ENCODE peak calls at places on chromosomes 1 and 21, in six cellular contexts. I is heart left ventricle, E is A549, X is ovary, C is body of pancreas, L is HCT116. B is an unnamed sample.

GRCh38 chr1:191498318-191498717 is 659.9 kb upstream of the RGS18 start:
- DNase-seq in I (no peak), E (no peak), X (no peak), C (no peak), L (no peak), B (no peak)

GRCh38 chr1:217134857-217135568 is 411.8 kb upstream of the ESRRG start:
- DNase-seq in I (no peak), E (no peak), X (no peak), C (peak), L (no peak), B (no peak)

GRCh38 chr1:203328714-203329122 is 22.2 kb downstream of the FMOD start:
- DNase-seq in I (no peak), E (no peak), X (no peak), C (peak), L (no peak), B (no peak)

GRCh38 chr1:55813619-55814018 is 598.5 kb upstream of the USP24 start:
- DNase-seq in I (peak), E (no peak), X (peak), C (peak), L (no peak), B (peak)

GRCh38 chr1:114753143-114753542 is 4.6 kb downstream of the CSDE1 start:
- DNase-seq in I (no peak), E (no peak), X (no peak), C (no peak), L (no peak), B (no peak)

GRCh38 chr1:212366901-212367300 is 47.8 kb downstream of the PACC1 start:
- DNase-seq in I (no peak), E (no peak), X (no peak), C (no peak), L (no peak), B (no peak)

GRCh38 chr1:155940531-155940992 is 876 bp upstream of the RXFP4 start:
- DNase-seq in I (peak), E (no peak), X (peak), C (peak), L (no peak), B (no peak)

GRCh38 chr1:88061106-88061829 is 622.8 kb upstream of the PKN2 start:
- DNase-seq in I (no peak), E (peak), X (no peak), C (peak), L (peak), B (peak)

GRCh38 chr1:16421201-16421600 is 16.0 kb downstream of the SPATA21 start:
- DNase-seq in I (no peak), E (no peak), X (no peak), C (no peak), L (no peak), B (no peak)

GRCh38 chr1:29803486-29803885 is 567.2 kb downstream of the PTPRU start:
- DNase-seq in I (no peak), E (no peak), X (no peak), C (no peak), L (no peak), B (peak)

GRCh38 chr1:57844382-57844980 is 420.6 kb upstream of the DAB1 start:
- DNase-seq in I (no peak), E (no peak), X (no peak), C (no peak), L (no peak), B (no peak)

GRCh38 chr1:164466429-164466828 is 92.6 kb upstream of the PBX1 start:
- DNase-seq in I (no peak), E (no peak), X (no peak), C (no peak), L (no peak), B (no peak)

GRCh38 chr1:232568331-232568852 is 61.5 kb downstream of the SIPA1L2 start:
- DNase-seq in I (no peak), E (no peak), X (no peak), C (no peak), L (no peak), B (no peak)

GRCh38 chr1:70633004-70633403 is 221.9 kb downstream of the CTH start:
- DNase-seq in I (no peak), E (no peak), X (no peak), C (no peak), L (no peak), B (no peak)

GRCh38 chr21:44440241-44441040 is 14.9 kb upstream of the LRRC3 start:
- DNase-seq in I (no peak), E (no peak), X (no peak), C (no peak), L (no peak), B (no peak)

GRCh38 chr1:24254783-24255182 is 64.4 kb upstream of the GRHL3 start:
- DNase-seq in I (no peak), E (no peak), X (no peak), C (no peak), L (peak), B (no peak)

GRCh38 chr1:214143015-214143775 is 137.8 kb upstream of the SMYD2 start:
- DNase-seq in I (no peak), E (no peak), X (no peak), C (no peak), L (no peak), B (no peak)

GRCh38 chr1:42767510-42767924 is 468 bp downstream of the C1orf50 start:
- DNase-seq in I (no peak), E (peak), X (no peak), C (no peak), L (no peak), B (no peak)

GRCh38 chr1:180563013-180563827 is 4.5 kb downstream of the OVAAL start:
- DNase-seq in I (no peak), E (peak), X (no peak), C (no peak), L (no peak), B (no peak)

GRCh38 chr21:18493420-18493819 is 89.8 kb upstream of the TMPRSS15 start:
- DNase-seq in I (no peak), E (no peak), X (no peak), C (no peak), L (no peak), B (no peak)

GRCh38 chr1:75855010-75855409 is 58.3 kb downstream of the MSH4 start:
- DNase-seq in I (no peak), E (no peak), X (no peak), C (no peak), L (peak), B (no peak)

GRCh38 chr1:205259998-205260397 is 32.3 kb downstream of the TMCC2 start:
- DNase-seq in I (no peak), E (no peak), X (no peak), C (no peak), L (no peak), B (no peak)

GRCh38 chr1:229272164-229273158 is 1.6 kb downstream of the RAB4A start:
- DNase-seq in I (no peak), E (no peak), X (no peak), C (peak), L (no peak), B (no peak)

GRCh38 chr1:216732121-216732520 is 8.9 kb upstream of the ESRRG start:
- DNase-seq in I (no peak), E (no peak), X (no peak), C (no peak), L (no peak), B (no peak)

GRCh38 chr1:40849801-40850592 is 12.2 kb downstream of the CITED4 start:
- DNase-seq in I (peak), E (peak), X (peak), C (peak), L (peak), B (peak)

GRCh38 chr1:168918860-168919741 is 187.4 kb upstream of the ATP1B1 start:
- DNase-seq in I (no peak), E (no peak), X (no peak), C (no peak), L (no peak), B (no peak)

GRCh38 chr1:41724248-41724647 is 194.5 kb downstream of the HIVEP3 start:
- DNase-seq in I (no peak), E (no peak), X (no peak), C (no peak), L (no peak), B (no peak)

DNA sequence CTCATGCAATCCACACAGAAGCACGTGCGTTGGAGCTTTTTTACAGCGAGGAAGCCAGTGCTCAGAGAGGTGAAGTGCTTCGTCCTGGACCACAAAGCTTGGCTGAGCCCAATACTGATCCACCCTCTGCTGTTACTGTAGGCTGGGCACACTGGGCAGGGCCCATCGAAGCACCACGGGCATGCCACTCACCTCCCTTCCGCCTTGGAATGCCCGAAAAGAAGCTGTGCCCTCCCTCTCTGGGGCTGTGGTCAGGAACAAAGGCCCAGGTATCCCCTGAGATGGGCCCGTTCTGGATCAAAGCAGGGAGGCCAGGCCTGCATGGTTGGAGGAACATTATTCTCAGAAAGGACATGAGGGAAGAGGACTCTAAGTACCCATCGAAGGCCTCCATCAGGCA is 206.7 kb upstream of the C1orf174 start:
- DNase-seq in I (no peak), E (no peak), X (no peak), C (no peak), L (no peak), B (no peak)
- H3K4me3 ChIP-seq in I (no peak), E (no peak), X (no peak), C (no peak), L (no peak), B (no peak)

GRCh38 chr1:38474738-38475623 is 384.6 kb downstream of the RRAGC start:
- DNase-seq in I (no peak), E (no peak), X (no peak), C (no peak), L (no peak), B (no peak)
- TF ChIP-seq POLR2A in I (no peak), E (no peak), X (no peak), C (no peak), L (no peak), B (no peak)

GRCh38 chr1:8070381-8070811 is 44.3 kb upstream of the ERRFI1 start:
- DNase-seq in I (no peak), E (no peak), X (no peak), C (peak), L (peak), B (no peak)
- H3K27ac ChIP-seq in I (no peak), E (peak), X (no peak), C (peak), L (peak), B (no peak)

GRCh38 chr21:42533963-42534355 is 20.3 kb downstream of the SLC37A1 start:
- DNase-seq in I (no peak), E (no peak), X (no peak), C (no peak), L (no peak), B (no peak)

GRCh38 chr21:42533306-42533962 is 19.8 kb downstream of the SLC37A1 start:
- DNase-seq in I (no peak), E (no peak), X (no peak), C (no peak), L (no peak), B (no peak)

GRCh38 chr21:42534901-42535378 is 21.3 kb downstream of the SLC37A1 start:
- DNase-seq in I (no peak), E (no peak), X (no peak), C (no peak), L (no peak), B (no peak)

GRCh38 chr21:42535602-42536171 is 22.0 kb downstream of the SLC37A1 start:
- DNase-seq in I (no peak), E (no peak), X (no peak), C (no peak), L (no peak), B (no peak)

DNA sequence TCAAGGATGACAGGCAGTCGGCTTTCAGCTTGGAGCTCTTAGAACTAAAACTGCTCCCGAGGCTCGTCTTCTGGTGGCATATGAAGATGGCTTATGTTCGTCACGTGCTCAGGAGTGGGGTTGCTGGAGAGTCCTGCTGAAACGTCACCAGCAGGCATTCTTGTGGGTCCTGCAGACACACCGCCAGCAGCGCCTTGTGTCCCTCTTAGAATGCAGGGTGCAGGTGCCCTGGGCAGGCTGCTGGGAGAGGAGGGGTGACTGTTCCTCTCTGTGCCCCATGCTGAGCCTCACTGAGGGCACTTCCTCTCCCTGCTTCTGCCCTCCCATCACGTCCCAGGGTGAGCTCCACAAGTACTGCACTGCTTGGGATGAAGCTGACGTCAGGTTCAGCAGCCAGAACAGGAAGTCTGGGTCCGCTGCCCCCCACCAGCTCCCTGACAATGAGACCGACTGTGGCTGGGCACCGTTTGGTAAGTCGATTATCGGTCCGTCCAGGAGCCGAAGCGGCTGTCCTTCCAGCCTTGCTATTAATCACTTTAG is 20.8 kb downstream of the SLC37A1 start:
- DNase-seq in I (peak), E (no peak), X (no peak), C (no peak), L (no peak), B (no peak)
- H3K4me3 ChIP-seq in I (no peak), E (no peak), X (no peak), C (no peak), L (no peak), B (no peak)

DNA sequence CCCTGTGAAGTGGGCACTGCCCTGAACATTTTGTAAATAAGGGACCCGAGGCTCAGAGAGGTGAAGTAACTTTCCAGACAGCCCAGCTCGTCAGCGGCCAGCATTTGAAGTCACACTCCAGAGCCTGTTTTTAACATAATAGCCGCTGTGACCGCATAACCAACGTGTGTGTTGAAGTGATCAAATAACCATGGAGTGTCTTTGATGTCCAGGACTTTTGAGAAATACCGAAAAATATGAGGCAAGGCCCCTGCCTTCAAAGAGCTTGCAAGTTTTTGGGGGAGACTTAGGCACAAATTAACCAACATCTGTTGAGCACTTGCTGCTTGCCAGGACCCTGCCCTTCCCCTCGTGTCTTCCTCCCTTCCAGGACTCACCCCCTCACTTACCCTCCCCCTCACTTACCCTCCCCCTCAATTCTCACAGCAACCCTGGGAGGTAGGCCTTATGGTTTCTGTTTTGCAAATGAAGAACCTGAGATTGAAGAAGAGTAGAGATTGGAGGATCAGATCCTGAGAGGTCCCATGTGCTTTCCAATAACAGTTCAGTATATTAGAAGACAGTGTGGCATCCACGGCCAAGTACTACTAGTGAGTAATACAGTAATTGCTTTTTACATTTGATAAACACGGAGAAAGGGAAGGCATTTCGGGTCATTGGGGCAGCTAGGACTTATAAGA is 1.3 kb upstream of the SLC16A1 start:
- DNase-seq in I (no peak), E (peak), X (peak), C (no peak), L (peak), B (peak)
- TF ChIP-seq POLR2A in I (no peak), E (no peak), X (no peak), C (no peak), L (no peak), B (no peak)

DNA sequence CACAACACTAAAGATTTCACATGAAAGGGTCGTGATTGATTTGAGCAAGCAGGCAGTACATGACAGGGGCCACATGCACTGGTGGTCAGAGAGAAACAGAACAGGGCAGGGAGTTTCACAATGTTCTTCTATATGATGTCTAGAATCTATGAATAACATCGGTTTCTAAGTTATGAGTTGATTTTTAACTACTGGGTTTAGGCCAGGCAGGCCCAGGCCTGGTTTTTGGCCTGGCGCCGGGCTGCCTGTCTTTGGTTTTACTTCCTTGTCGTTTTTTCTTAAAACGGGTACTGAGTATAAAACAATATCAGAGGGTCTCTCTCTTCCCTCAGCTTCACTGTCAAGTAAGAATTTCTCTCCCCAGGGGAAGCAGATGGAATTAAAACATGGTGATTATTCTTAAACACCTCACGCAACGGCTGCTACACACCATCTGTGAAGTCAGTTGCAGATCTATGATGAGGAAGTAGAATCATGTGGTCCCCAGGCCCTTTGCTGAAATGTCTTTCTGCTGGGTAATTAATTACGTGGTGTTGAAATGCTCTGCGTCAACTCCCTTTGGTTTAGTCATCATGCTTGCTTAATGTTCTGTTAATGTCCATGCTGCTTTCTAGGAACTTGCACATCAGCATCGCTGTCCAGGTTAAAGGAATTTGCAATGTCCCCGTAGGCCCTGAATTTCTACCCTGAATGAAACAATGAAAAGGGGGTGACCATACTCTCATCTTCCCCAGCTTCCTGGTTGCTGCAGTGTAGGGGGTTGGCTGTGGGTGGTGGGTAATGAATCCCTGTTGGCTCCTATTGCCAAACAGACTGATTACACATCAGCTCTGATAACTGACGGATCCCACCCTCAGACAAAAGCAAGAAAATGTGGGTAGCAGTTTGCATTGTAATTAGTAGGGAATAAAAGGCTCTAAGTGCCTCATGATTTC is 70.3 kb downstream of the SERINC2 start:
- DNase-seq in I (no peak), E (no peak), X (no peak), C (peak), L (no peak), B (no peak)
- H3K27ac ChIP-seq in I (no peak), E (peak), X (no peak), C (peak), L (no peak), B (no peak)